ENCODE peak calls at places on chromosomes 6 and 20, in four cellular contexts. One of them, this sample, is unnamed.

GRCh38 chr6:15662246-15663056 is at the start of gene DTNBP1:
- DNase-seq in progenitor cell of endocrine pancreas: peak
- DNase-seq in endothelial cell: peak
- DNase-seq in DND-41: peak
- DNase-seq in this sample: peak

GRCh38 chr6:127302728-127303675 is 36.3 kb downstream of the RNF146 start:
- DNase-seq in endothelial cell: peak
- DNase-seq in DND-41: peak
- DNase-seq in progenitor cell of endocrine pancreas: no peak
- DNase-seq in this sample: no peak

GRCh38 chr6:11398451-11399326 is 138.9 kb upstream of the TMEM170B start:
- DNase-seq in endothelial cell: no peak
- DNase-seq in progenitor cell of endocrine pancreas: no peak
- DNase-seq in DND-41: no peak
- DNase-seq in this sample: no peak

GRCh38 chr6:122692175-122692598 is 82.0 kb downstream of the PKIB start:
- DNase-seq in DND-41: no peak
- DNase-seq in progenitor cell of endocrine pancreas: no peak
- DNase-seq in endothelial cell: no peak
- DNase-seq in this sample: no peak

GRCh38 chr6:82264824-82265223 is 17.3 kb upstream of the IBTK start:
- DNase-seq in endothelial cell: no peak
- DNase-seq in DND-41: no peak
- DNase-seq in progenitor cell of endocrine pancreas: no peak
- DNase-seq in this sample: no peak

GRCh38 chr6:53312355-53312754 is 36.4 kb downstream of the ELOVL5 start:
- DNase-seq in progenitor cell of endocrine pancreas: no peak
- DNase-seq in endothelial cell: no peak
- DNase-seq in DND-41: peak
- DNase-seq in this sample: no peak

GRCh38 chr6:6057442-6058053 is 50.8 kb upstream of the NRN1 start:
- DNase-seq in progenitor cell of endocrine pancreas: no peak
- DNase-seq in DND-41: no peak
- DNase-seq in endothelial cell: peak
- DNase-seq in this sample: no peak

GRCh38 chr20:53657732-53658131 is 64.1 kb upstream of the ZNF217 start:
- DNase-seq in DND-41: no peak
- DNase-seq in endothelial cell: no peak
- DNase-seq in progenitor cell of endocrine pancreas: no peak
- DNase-seq in this sample: no peak

GRCh38 chr6:30839666-30840065 is 44.7 kb upstream of the DDR1 start:
- DNase-seq in endothelial cell: no peak
- DNase-seq in progenitor cell of endocrine pancreas: no peak
- DNase-seq in DND-41: no peak
- DNase-seq in this sample: no peak

GRCh38 chr20:12207875-12208274 is 290.2 kb downstream of the BTBD3 start:
- DNase-seq in endothelial cell: peak
- DNase-seq in DND-41: peak
- DNase-seq in progenitor cell of endocrine pancreas: no peak
- DNase-seq in this sample: peak

GRCh38 chr6:33344771-33345697 is 27.5 kb upstream of the ZBTB22 start:
- DNase-seq in progenitor cell of endocrine pancreas: peak
- DNase-seq in endothelial cell: peak
- DNase-seq in DND-41: peak
- DNase-seq in this sample: no peak

GRCh38 chr20:24578605-24579004 is 109.2 kb downstream of the SYNDIG1 start:
- DNase-seq in endothelial cell: no peak
- DNase-seq in progenitor cell of endocrine pancreas: no peak
- DNase-seq in DND-41: no peak
- DNase-seq in this sample: no peak

GRCh38 chr6:21235162-21235561 is 358.4 kb upstream of the SOX4 start:
- DNase-seq in DND-41: no peak
- DNase-seq in endothelial cell: no peak
- DNase-seq in progenitor cell of endocrine pancreas: no peak
- DNase-seq in this sample: no peak

GRCh38 chr6:157650261-157650640 is 172.8 kb upstream of the SNX9 start:
- DNase-seq in progenitor cell of endocrine pancreas: no peak
- DNase-seq in DND-41: no peak
- DNase-seq in endothelial cell: no peak
- DNase-seq in this sample: no peak

GRCh38 chr6:155444120-155444917 is 11.3 kb downstream of the NOX3 start:
- DNase-seq in endothelial cell: no peak
- DNase-seq in progenitor cell of endocrine pancreas: no peak
- DNase-seq in DND-41: no peak
- DNase-seq in this sample: no peak

GRCh38 chr6:82875573-82876185 is 190.0 kb downstream of the UBE3D start:
- DNase-seq in DND-41: no peak
- DNase-seq in endothelial cell: no peak
- DNase-seq in progenitor cell of endocrine pancreas: no peak
- DNase-seq in this sample: no peak

GRCh38 chr20:13028001-13028400 is 19.2 kb downstream of the SPTLC3 start:
- DNase-seq in progenitor cell of endocrine pancreas: no peak
- DNase-seq in endothelial cell: no peak
- DNase-seq in DND-41: no peak
- DNase-seq in this sample: no peak

GRCh38 chr6:145277358-145278097 is 457.8 kb downstream of the EPM2A start:
- DNase-seq in progenitor cell of endocrine pancreas: no peak
- DNase-seq in DND-41: no peak
- DNase-seq in endothelial cell: no peak
- DNase-seq in this sample: no peak

GRCh38 chr6:119479860-119480655 is 130.5 kb upstream of the MAN1A1 start:
- DNase-seq in DND-41: no peak
- DNase-seq in endothelial cell: no peak
- DNase-seq in progenitor cell of endocrine pancreas: no peak
- DNase-seq in this sample: no peak

GRCh38 chr20:47468290-47469050 is 33.2 kb upstream of the NCOA3 start:
- DNase-seq in progenitor cell of endocrine pancreas: no peak
- DNase-seq in endothelial cell: no peak
- DNase-seq in DND-41: no peak
- DNase-seq in this sample: no peak

GRCh38 chr6:165146456-165146855 is 162.9 kb downstream of the C6orf118 start:
- DNase-seq in progenitor cell of endocrine pancreas: no peak
- DNase-seq in endothelial cell: no peak
- DNase-seq in DND-41: no peak
- DNase-seq in this sample: no peak

GRCh38 chr6:114051031-114051430 is 80.1 kb upstream of the HDAC2 start:
- DNase-seq in DND-41: no peak
- DNase-seq in progenitor cell of endocrine pancreas: no peak
- DNase-seq in endothelial cell: no peak
- DNase-seq in this sample: no peak

GRCh38 chr6:157693867-157694266 is 129.2 kb upstream of the SNX9 start:
- DNase-seq in progenitor cell of endocrine pancreas: no peak
- DNase-seq in DND-41: no peak
- DNase-seq in endothelial cell: no peak
- DNase-seq in this sample: no peak

GRCh38 chr6:157229733-157230132 is 93.6 kb downstream of the TMEM242 start:
- DNase-seq in progenitor cell of endocrine pancreas: no peak
- DNase-seq in endothelial cell: no peak
- DNase-seq in DND-41: no peak
- DNase-seq in this sample: no peak

GRCh38 chr6:35663001-35663400 is 25.7 kb downstream of the FKBP5 start:
- DNase-seq in DND-41: no peak
- DNase-seq in progenitor cell of endocrine pancreas: no peak
- DNase-seq in endothelial cell: no peak
- DNase-seq in this sample: no peak

GRCh38 chr6:3906191-3907019 is 57.2 kb downstream of the FAM50B start:
- DNase-seq in DND-41: no peak
- DNase-seq in progenitor cell of endocrine pancreas: no peak
- DNase-seq in endothelial cell: no peak
- DNase-seq in this sample: no peak

GRCh38 chr20:15759546-15760216 is 813.6 kb downstream of the KIF16B start:
- DNase-seq in DND-41: no peak
- DNase-seq in progenitor cell of endocrine pancreas: no peak
- DNase-seq in endothelial cell: no peak
- DNase-seq in this sample: no peak

GRCh38 chr6:151229401-151230276 is 10.1 kb upstream of the AKAP12 start:
- DNase-seq in endothelial cell: no peak
- DNase-seq in progenitor cell of endocrine pancreas: no peak
- DNase-seq in DND-41: peak
- DNase-seq in this sample: no peak

GRCh38 chr6:144467153-144467762 is 182.1 kb downstream of the UTRN start:
- DNase-seq in progenitor cell of endocrine pancreas: no peak
- DNase-seq in endothelial cell: no peak
- DNase-seq in DND-41: no peak
- DNase-seq in this sample: no peak

GRCh38 chr20:47627540-47627939 is 125.9 kb downstream of the NCOA3 start:
- DNase-seq in DND-41: no peak
- DNase-seq in endothelial cell: no peak
- DNase-seq in progenitor cell of endocrine pancreas: no peak
- DNase-seq in this sample: no peak

GRCh38 chr6:38131527-38131965 is 312.0 kb downstream of the ZFAND3 start:
- DNase-seq in DND-41: no peak
- DNase-seq in endothelial cell: no peak
- DNase-seq in progenitor cell of endocrine pancreas: no peak
- DNase-seq in this sample: no peak

GRCh38 chr20:37879003-37879599 is 23.8 kb upstream of the VSTM2L start:
- DNase-seq in progenitor cell of endocrine pancreas: no peak
- DNase-seq in endothelial cell: no peak
- DNase-seq in DND-41: no peak
- DNase-seq in this sample: no peak

GRCh38 chr6:163165922-163166321 is 248.6 kb upstream of the QKI start:
- DNase-seq in endothelial cell: no peak
- DNase-seq in DND-41: no peak
- DNase-seq in progenitor cell of endocrine pancreas: no peak
- DNase-seq in this sample: no peak

GRCh38 chr6:138404666-138405337 is 779 bp downstream of the HEBP2 start:
- DNase-seq in DND-41: no peak
- DNase-seq in endothelial cell: no peak
- DNase-seq in progenitor cell of endocrine pancreas: no peak
- DNase-seq in this sample: no peak

GRCh38 chr6:44246663-44247337 is at the start of gene HSP90AB1:
- DNase-seq in endothelial cell: peak
- DNase-seq in progenitor cell of endocrine pancreas: peak
- DNase-seq in DND-41: peak
- DNase-seq in this sample: peak
- TF ChIP-seq CTCF in endothelial cell: no peak
- TF ChIP-seq CTCF in progenitor cell of endocrine pancreas: no peak
- TF ChIP-seq CTCF in DND-41: no peak
- TF ChIP-seq CTCF in this sample: no peak

GRCh38 chr20:955656-956055 is 39.5 kb upstream of the ANGPT4 start:
- DNase-seq in progenitor cell of endocrine pancreas: no peak
- DNase-seq in DND-41: no peak
- DNase-seq in endothelial cell: no peak
- DNase-seq in this sample: no peak

GRCh38 chr20:951384-952169 is 35.4 kb upstream of the ANGPT4 start:
- DNase-seq in endothelial cell: no peak
- DNase-seq in progenitor cell of endocrine pancreas: no peak
- DNase-seq in DND-41: no peak
- DNase-seq in this sample: no peak

GRCh38 chr20:955111-955510 is 39.0 kb upstream of the ANGPT4 start:
- DNase-seq in progenitor cell of endocrine pancreas: no peak
- DNase-seq in endothelial cell: no peak
- DNase-seq in DND-41: no peak
- DNase-seq in this sample: no peak

GRCh38 chr20:952196-952795 is 36.2 kb upstream of the ANGPT4 start:
- DNase-seq in progenitor cell of endocrine pancreas: no peak
- DNase-seq in endothelial cell: no peak
- DNase-seq in DND-41: no peak
- DNase-seq in this sample: no peak

DNA sequence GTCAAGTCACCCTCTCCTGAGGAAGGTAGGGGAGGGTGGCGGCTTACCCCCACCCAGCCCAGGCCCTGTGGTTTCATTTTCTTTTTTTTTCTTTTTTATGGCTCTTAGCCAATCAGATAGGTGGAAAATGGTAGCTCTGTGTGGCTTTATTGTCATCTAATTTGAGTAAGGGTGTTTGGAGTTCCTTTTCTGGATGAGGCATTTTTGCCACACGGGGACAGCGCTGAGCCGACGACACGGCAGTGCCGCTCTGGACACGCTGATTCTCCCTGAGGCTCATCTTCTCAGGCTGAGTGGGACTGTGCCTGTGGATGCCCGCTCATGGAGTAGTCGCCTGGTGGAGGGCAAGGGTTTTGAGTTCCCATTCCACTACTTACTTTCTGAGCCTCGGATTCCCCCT is 37.6 kb upstream of the ANGPT4 start:
- DNase-seq in progenitor cell of endocrine pancreas: no peak
- DNase-seq in endothelial cell: peak
- DNase-seq in DND-41: no peak
- DNase-seq in this sample: no peak
- TF ChIP-seq CTCF in progenitor cell of endocrine pancreas: peak
- TF ChIP-seq CTCF in endothelial cell: no peak
- TF ChIP-seq CTCF in DND-41: no peak
- TF ChIP-seq CTCF in this sample: peak

DNA sequence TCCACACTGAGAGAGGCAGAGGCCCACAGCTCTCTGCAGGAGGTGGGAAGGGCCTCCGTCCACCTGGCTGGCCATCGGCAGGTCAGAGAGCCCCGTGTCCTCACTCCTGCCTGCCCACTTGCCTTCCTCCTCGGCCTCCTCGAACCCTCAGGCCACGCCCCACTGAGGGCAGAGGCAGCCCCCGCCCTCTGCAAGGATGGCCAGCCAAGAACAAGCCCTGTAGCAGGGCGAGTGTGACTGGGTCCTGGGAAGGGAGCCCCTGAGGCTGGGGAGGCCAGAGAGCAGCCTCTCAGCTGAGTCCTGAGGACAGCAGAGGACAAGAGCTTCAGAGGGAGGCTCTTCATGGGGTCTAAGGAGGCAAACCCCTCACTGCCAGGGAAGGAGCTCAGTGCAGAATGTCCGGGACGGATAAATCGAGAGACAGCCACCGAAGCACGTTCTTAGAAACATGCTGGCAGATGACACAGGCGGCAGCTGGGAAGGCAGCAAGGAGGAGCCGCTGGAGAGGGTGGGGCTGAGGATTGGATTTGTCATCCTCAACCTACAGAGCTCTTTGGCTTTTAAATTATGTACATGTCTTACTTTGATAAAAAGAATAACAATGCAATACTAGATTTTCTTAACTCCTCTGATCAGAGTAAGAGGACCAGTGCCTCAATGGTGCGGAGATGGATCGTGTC is 53.2 kb downstream of the GNAS-AS1 start:
- DNase-seq in endothelial cell: no peak
- DNase-seq in DND-41: no peak
- DNase-seq in progenitor cell of endocrine pancreas: no peak
- DNase-seq in this sample: no peak
- TF ChIP-seq CTCF in endothelial cell: no peak
- TF ChIP-seq CTCF in DND-41: no peak
- TF ChIP-seq CTCF in progenitor cell of endocrine pancreas: no peak
- TF ChIP-seq CTCF in this sample: no peak

DNA sequence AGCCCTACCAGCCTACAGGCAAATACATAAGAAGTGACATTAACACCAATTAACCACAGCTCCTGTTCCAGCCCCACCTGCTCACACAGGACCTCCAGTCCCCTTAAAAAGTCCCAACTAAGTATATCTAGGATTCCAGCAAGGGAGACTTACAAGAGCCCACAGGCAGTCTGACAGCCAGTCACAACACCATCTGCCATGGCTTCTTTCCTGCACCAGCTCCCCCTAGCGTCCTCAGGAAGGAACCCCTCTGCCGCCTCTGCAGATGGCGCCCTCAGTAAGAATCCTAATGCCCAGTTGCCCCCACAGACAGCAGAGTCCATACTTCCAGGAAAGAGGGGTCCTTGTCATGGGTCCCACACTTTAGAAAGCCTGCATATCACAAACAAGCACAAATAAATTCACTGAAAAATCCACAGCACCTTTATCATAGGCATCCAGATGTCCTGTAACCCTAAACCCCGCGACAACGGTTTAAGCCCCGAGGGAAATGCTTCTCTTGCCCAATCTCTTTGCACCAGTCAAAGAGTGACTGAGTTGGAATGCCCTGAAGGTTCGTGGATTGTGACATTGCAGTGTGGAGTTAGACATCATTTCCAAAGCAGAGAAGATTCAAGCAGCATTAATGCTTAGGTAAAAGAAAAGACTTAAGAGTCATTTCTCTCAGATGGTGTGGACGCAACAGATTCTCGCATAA is 121.9 kb downstream of the HIVEP2 start:
- DNase-seq in DND-41: peak
- DNase-seq in progenitor cell of endocrine pancreas: no peak
- DNase-seq in endothelial cell: peak
- DNase-seq in this sample: no peak
- TF ChIP-seq CTCF in DND-41: peak
- TF ChIP-seq CTCF in progenitor cell of endocrine pancreas: peak
- TF ChIP-seq CTCF in endothelial cell: peak
- TF ChIP-seq CTCF in this sample: peak